ENCODE peak calls at places on chromosomes 3 and 15, in nine cellular contexts. One of them, this sample, is unnamed.

GRCh38 chr15:89777821-89778380 is 1.8 kb downstream of the MESP2 start:
- DNase-seq in RPMI8226: no peak
- DNase-seq in activated T-cell treated with anti-CD3 and anti-CD28 coated beads, Interleukin-2, amount 50 U/mL, for 4 hours: no peak
- DNase-seq in left colon: no peak
- DNase-seq in upper lobe of right lung: no peak
- DNase-seq in stimulated activated CD8-positive, alpha-beta memory T cell treated with anti-CD3 and anti-CD28 coated beads, Interleukin-15, amount 100 ng/mL, for 24 hours: no peak
- DNase-seq in midbrain: peak; percentile 28
- DNase-seq in spleen: peak; percentile 69
- DNase-seq in lower lobe of right lung: no peak
- DNase-seq in this sample: no peak

GRCh38 chr3:77467702-77468407 is 428.0 kb downstream of the ROBO2 start:
- DNase-seq in left colon: no peak
- DNase-seq in lower lobe of right lung: no peak
- DNase-seq in spleen: no peak
- DNase-seq in upper lobe of right lung: no peak
- DNase-seq in RPMI8226: no peak
- DNase-seq in activated T-cell treated with anti-CD3 and anti-CD28 coated beads, Interleukin-2, amount 50 U/mL, for 4 hours: no peak
- DNase-seq in stimulated activated CD8-positive, alpha-beta memory T cell treated with anti-CD3 and anti-CD28 coated beads, Interleukin-15, amount 100 ng/mL, for 24 hours: no peak
- DNase-seq in midbrain: no peak
- DNase-seq in this sample: no peak

GRCh38 chr3:175885196-175885766 is 1026.1 kb downstream of the NAALADL2 start:
- DNase-seq in upper lobe of right lung: no peak
- DNase-seq in lower lobe of right lung: no peak
- DNase-seq in midbrain: no peak
- DNase-seq in RPMI8226: no peak
- DNase-seq in activated T-cell treated with anti-CD3 and anti-CD28 coated beads, Interleukin-2, amount 50 U/mL, for 4 hours: no peak
- DNase-seq in left colon: no peak
- DNase-seq in stimulated activated CD8-positive, alpha-beta memory T cell treated with anti-CD3 and anti-CD28 coated beads, Interleukin-15, amount 100 ng/mL, for 24 hours: no peak
- DNase-seq in spleen: no peak
- DNase-seq in this sample: no peak

GRCh38 chr3:112303811-112304325 is 9.9 kb upstream of the SLC9C1 start:
- DNase-seq in stimulated activated CD8-positive, alpha-beta memory T cell treated with anti-CD3 and anti-CD28 coated beads, Interleukin-15, amount 100 ng/mL, for 24 hours: no peak
- DNase-seq in spleen: no peak
- DNase-seq in lower lobe of right lung: no peak
- DNase-seq in upper lobe of right lung: no peak
- DNase-seq in midbrain: peak; percentile 68
- DNase-seq in RPMI8226: no peak
- DNase-seq in left colon: no peak
- DNase-seq in activated T-cell treated with anti-CD3 and anti-CD28 coated beads, Interleukin-2, amount 50 U/mL, for 4 hours: no peak
- DNase-seq in this sample: no peak

GRCh38 chr15:58513681-58514336 is 82.0 kb downstream of the LIPC start:
- DNase-seq in upper lobe of right lung: no peak
- DNase-seq in activated T-cell treated with anti-CD3 and anti-CD28 coated beads, Interleukin-2, amount 50 U/mL, for 4 hours: no peak
- DNase-seq in midbrain: no peak
- DNase-seq in stimulated activated CD8-positive, alpha-beta memory T cell treated with anti-CD3 and anti-CD28 coated beads, Interleukin-15, amount 100 ng/mL, for 24 hours: no peak
- DNase-seq in RPMI8226: peak; percentile 22
- DNase-seq in left colon: no peak
- DNase-seq in spleen: no peak
- DNase-seq in lower lobe of right lung: no peak
- DNase-seq in this sample: no peak

GRCh38 chr15:77023576-77024272 is 28.8 kb downstream of the PSTPIP1 start:
- DNase-seq in midbrain: no peak
- DNase-seq in RPMI8226: no peak
- DNase-seq in lower lobe of right lung: no peak
- DNase-seq in spleen: peak; percentile 71
- DNase-seq in stimulated activated CD8-positive, alpha-beta memory T cell treated with anti-CD3 and anti-CD28 coated beads, Interleukin-15, amount 100 ng/mL, for 24 hours: no peak
- DNase-seq in activated T-cell treated with anti-CD3 and anti-CD28 coated beads, Interleukin-2, amount 50 U/mL, for 4 hours: no peak
- DNase-seq in upper lobe of right lung: peak; percentile 63
- DNase-seq in left colon: no peak
- DNase-seq in this sample: no peak

GRCh38 chr15:95826831-95827230 is 503.7 kb upstream of the NR2F2 start:
- DNase-seq in upper lobe of right lung: no peak
- DNase-seq in midbrain: no peak
- DNase-seq in spleen: no peak
- DNase-seq in RPMI8226: no peak
- DNase-seq in lower lobe of right lung: no peak
- DNase-seq in stimulated activated CD8-positive, alpha-beta memory T cell treated with anti-CD3 and anti-CD28 coated beads, Interleukin-15, amount 100 ng/mL, for 24 hours: no peak
- DNase-seq in activated T-cell treated with anti-CD3 and anti-CD28 coated beads, Interleukin-2, amount 50 U/mL, for 4 hours: no peak
- DNase-seq in left colon: no peak
- DNase-seq in this sample: no peak

GRCh38 chr3:161913786-161914389 is 417.3 kb downstream of the OTOL1 start:
- DNase-seq in activated T-cell treated with anti-CD3 and anti-CD28 coated beads, Interleukin-2, amount 50 U/mL, for 4 hours: no peak
- DNase-seq in upper lobe of right lung: no peak
- DNase-seq in left colon: no peak
- DNase-seq in lower lobe of right lung: no peak
- DNase-seq in spleen: no peak
- DNase-seq in stimulated activated CD8-positive, alpha-beta memory T cell treated with anti-CD3 and anti-CD28 coated beads, Interleukin-15, amount 100 ng/mL, for 24 hours: no peak
- DNase-seq in midbrain: no peak
- DNase-seq in RPMI8226: no peak
- DNase-seq in this sample: no peak

GRCh38 chr15:101152914-101153313 is 98.9 kb downstream of the CHSY1 start:
- DNase-seq in upper lobe of right lung: no peak
- DNase-seq in stimulated activated CD8-positive, alpha-beta memory T cell treated with anti-CD3 and anti-CD28 coated beads, Interleukin-15, amount 100 ng/mL, for 24 hours: no peak
- DNase-seq in lower lobe of right lung: peak; percentile 50
- DNase-seq in RPMI8226: peak; percentile 53
- DNase-seq in left colon: no peak
- DNase-seq in activated T-cell treated with anti-CD3 and anti-CD28 coated beads, Interleukin-2, amount 50 U/mL, for 4 hours: no peak
- DNase-seq in spleen: no peak
- DNase-seq in midbrain: no peak
- DNase-seq in this sample: no peak

GRCh38 chr3:197231326-197231725 is 67.1 kb downstream of the DLG1 start:
- DNase-seq in left colon: no peak
- DNase-seq in activated T-cell treated with anti-CD3 and anti-CD28 coated beads, Interleukin-2, amount 50 U/mL, for 4 hours: no peak
- DNase-seq in lower lobe of right lung: no peak
- DNase-seq in RPMI8226: no peak
- DNase-seq in spleen: no peak
- DNase-seq in stimulated activated CD8-positive, alpha-beta memory T cell treated with anti-CD3 and anti-CD28 coated beads, Interleukin-15, amount 100 ng/mL, for 24 hours: no peak
- DNase-seq in upper lobe of right lung: no peak
- DNase-seq in midbrain: no peak
- DNase-seq in this sample: no peak

GRCh38 chr3:183188895-183189462 is 26.4 kb upstream of the LAMP3 start:
- DNase-seq in activated T-cell treated with anti-CD3 and anti-CD28 coated beads, Interleukin-2, amount 50 U/mL, for 4 hours: peak; percentile 28
- DNase-seq in lower lobe of right lung: peak; percentile 64
- DNase-seq in RPMI8226: peak; percentile 59
- DNase-seq in midbrain: peak; percentile 30
- DNase-seq in upper lobe of right lung: no peak
- DNase-seq in spleen: no peak
- DNase-seq in stimulated activated CD8-positive, alpha-beta memory T cell treated with anti-CD3 and anti-CD28 coated beads, Interleukin-15, amount 100 ng/mL, for 24 hours: no peak
- DNase-seq in left colon: peak; percentile 60
- DNase-seq in this sample: no peak

GRCh38 chr15:100713163-100713867 is 110.9 kb downstream of the ASB7 start:
- DNase-seq in stimulated activated CD8-positive, alpha-beta memory T cell treated with anti-CD3 and anti-CD28 coated beads, Interleukin-15, amount 100 ng/mL, for 24 hours: no peak
- DNase-seq in lower lobe of right lung: no peak
- DNase-seq in activated T-cell treated with anti-CD3 and anti-CD28 coated beads, Interleukin-2, amount 50 U/mL, for 4 hours: no peak
- DNase-seq in RPMI8226: no peak
- DNase-seq in left colon: no peak
- DNase-seq in upper lobe of right lung: no peak
- DNase-seq in midbrain: no peak
- DNase-seq in spleen: peak; percentile 57
- DNase-seq in this sample: no peak

GRCh38 chr15:67843571-67844387 is 3.9 kb upstream of the RNU6-1 start:
- DNase-seq in left colon: no peak
- DNase-seq in spleen: no peak
- DNase-seq in lower lobe of right lung: no peak
- DNase-seq in upper lobe of right lung: no peak
- DNase-seq in RPMI8226: no peak
- DNase-seq in midbrain: no peak
- DNase-seq in activated T-cell treated with anti-CD3 and anti-CD28 coated beads, Interleukin-2, amount 50 U/mL, for 4 hours: no peak
- DNase-seq in stimulated activated CD8-positive, alpha-beta memory T cell treated with anti-CD3 and anti-CD28 coated beads, Interleukin-15, amount 100 ng/mL, for 24 hours: no peak
- DNase-seq in this sample: no peak

GRCh38 chr3:143306419-143306818 is 186.8 kb downstream of the CHST2 start:
- DNase-seq in midbrain: no peak
- DNase-seq in left colon: peak; percentile 74
- DNase-seq in lower lobe of right lung: no peak
- DNase-seq in activated T-cell treated with anti-CD3 and anti-CD28 coated beads, Interleukin-2, amount 50 U/mL, for 4 hours: no peak
- DNase-seq in stimulated activated CD8-positive, alpha-beta memory T cell treated with anti-CD3 and anti-CD28 coated beads, Interleukin-15, amount 100 ng/mL, for 24 hours: no peak
- DNase-seq in upper lobe of right lung: no peak
- DNase-seq in spleen: no peak
- DNase-seq in RPMI8226: no peak
- DNase-seq in this sample: no peak

GRCh38 chr3:48194446-48195071 is 6.3 kb upstream of the CDC25A start:
- DNase-seq in lower lobe of right lung: peak; percentile 59
- DNase-seq in spleen: no peak
- DNase-seq in upper lobe of right lung: peak; percentile 73
- DNase-seq in stimulated activated CD8-positive, alpha-beta memory T cell treated with anti-CD3 and anti-CD28 coated beads, Interleukin-15, amount 100 ng/mL, for 24 hours: no peak
- DNase-seq in left colon: peak; percentile 68
- DNase-seq in RPMI8226: peak; percentile 28
- DNase-seq in midbrain: peak; percentile 53
- DNase-seq in activated T-cell treated with anti-CD3 and anti-CD28 coated beads, Interleukin-2, amount 50 U/mL, for 4 hours: no peak
- DNase-seq in this sample: peak; percentile 12

GRCh38 chr15:68479870-68480269 is 47.9 kb upstream of the ITGA11 start:
- DNase-seq in stimulated activated CD8-positive, alpha-beta memory T cell treated with anti-CD3 and anti-CD28 coated beads, Interleukin-15, amount 100 ng/mL, for 24 hours: no peak
- DNase-seq in left colon: no peak
- DNase-seq in RPMI8226: no peak
- DNase-seq in spleen: no peak
- DNase-seq in upper lobe of right lung: no peak
- DNase-seq in activated T-cell treated with anti-CD3 and anti-CD28 coated beads, Interleukin-2, amount 50 U/mL, for 4 hours: no peak
- DNase-seq in lower lobe of right lung: no peak
- DNase-seq in midbrain: no peak
- DNase-seq in this sample: no peak

GRCh38 chr3:153273767-153274443 is 111.9 kb downstream of the RAP2B start:
- DNase-seq in activated T-cell treated with anti-CD3 and anti-CD28 coated beads, Interleukin-2, amount 50 U/mL, for 4 hours: no peak
- DNase-seq in RPMI8226: no peak
- DNase-seq in midbrain: no peak
- DNase-seq in stimulated activated CD8-positive, alpha-beta memory T cell treated with anti-CD3 and anti-CD28 coated beads, Interleukin-15, amount 100 ng/mL, for 24 hours: no peak
- DNase-seq in left colon: no peak
- DNase-seq in upper lobe of right lung: no peak
- DNase-seq in spleen: no peak
- DNase-seq in lower lobe of right lung: no peak
- DNase-seq in this sample: no peak

GRCh38 chr3:59127071-59127470 is 77.2 kb upstream of the CFAP20DC start:
- DNase-seq in activated T-cell treated with anti-CD3 and anti-CD28 coated beads, Interleukin-2, amount 50 U/mL, for 4 hours: no peak
- DNase-seq in RPMI8226: no peak
- DNase-seq in left colon: no peak
- DNase-seq in upper lobe of right lung: no peak
- DNase-seq in lower lobe of right lung: no peak
- DNase-seq in spleen: no peak
- DNase-seq in midbrain: no peak
- DNase-seq in stimulated activated CD8-positive, alpha-beta memory T cell treated with anti-CD3 and anti-CD28 coated beads, Interleukin-15, amount 100 ng/mL, for 24 hours: no peak
- DNase-seq in this sample: no peak

GRCh38 chr15:27701956-27702355 is 397.2 kb downstream of the OCA2 start:
- DNase-seq in upper lobe of right lung: no peak
- DNase-seq in activated T-cell treated with anti-CD3 and anti-CD28 coated beads, Interleukin-2, amount 50 U/mL, for 4 hours: no peak
- DNase-seq in lower lobe of right lung: no peak
- DNase-seq in midbrain: no peak
- DNase-seq in RPMI8226: no peak
- DNase-seq in spleen: no peak
- DNase-seq in left colon: no peak
- DNase-seq in stimulated activated CD8-positive, alpha-beta memory T cell treated with anti-CD3 and anti-CD28 coated beads, Interleukin-15, amount 100 ng/mL, for 24 hours: no peak
- DNase-seq in this sample: no peak

GRCh38 chr3:140365872-140366697 is 311.8 kb upstream of the TRIM42 start:
- DNase-seq in upper lobe of right lung: no peak
- DNase-seq in RPMI8226: no peak
- DNase-seq in midbrain: peak; percentile 1
- DNase-seq in left colon: no peak
- DNase-seq in lower lobe of right lung: no peak
- DNase-seq in stimulated activated CD8-positive, alpha-beta memory T cell treated with anti-CD3 and anti-CD28 coated beads, Interleukin-15, amount 100 ng/mL, for 24 hours: no peak
- DNase-seq in activated T-cell treated with anti-CD3 and anti-CD28 coated beads, Interleukin-2, amount 50 U/mL, for 4 hours: no peak
- DNase-seq in spleen: no peak
- DNase-seq in this sample: no peak

GRCh38 chr3:105853801-105854432 is 14.9 kb downstream of the CBLB start:
- DNase-seq in left colon: no peak
- DNase-seq in midbrain: no peak
- DNase-seq in activated T-cell treated with anti-CD3 and anti-CD28 coated beads, Interleukin-2, amount 50 U/mL, for 4 hours: no peak
- DNase-seq in upper lobe of right lung: no peak
- DNase-seq in stimulated activated CD8-positive, alpha-beta memory T cell treated with anti-CD3 and anti-CD28 coated beads, Interleukin-15, amount 100 ng/mL, for 24 hours: no peak
- DNase-seq in spleen: peak; percentile 88
- DNase-seq in RPMI8226: peak; percentile 26
- DNase-seq in lower lobe of right lung: no peak
- DNase-seq in this sample: no peak

GRCh38 chr3:46059432-46059831 is 32.1 kb upstream of the XCR1 start:
- DNase-seq in lower lobe of right lung: no peak
- DNase-seq in upper lobe of right lung: no peak
- DNase-seq in spleen: no peak
- DNase-seq in left colon: no peak
- DNase-seq in stimulated activated CD8-positive, alpha-beta memory T cell treated with anti-CD3 and anti-CD28 coated beads, Interleukin-15, amount 100 ng/mL, for 24 hours: no peak
- DNase-seq in midbrain: peak; percentile 13
- DNase-seq in RPMI8226: peak; percentile 36
- DNase-seq in activated T-cell treated with anti-CD3 and anti-CD28 coated beads, Interleukin-2, amount 50 U/mL, for 4 hours: no peak
- DNase-seq in this sample: no peak

GRCh38 chr3:58058654-58059263 is 50.5 kb downstream of the FLNB start:
- DNase-seq in upper lobe of right lung: no peak
- DNase-seq in RPMI8226: no peak
- DNase-seq in left colon: no peak
- DNase-seq in stimulated activated CD8-positive, alpha-beta memory T cell treated with anti-CD3 and anti-CD28 coated beads, Interleukin-15, amount 100 ng/mL, for 24 hours: no peak
- DNase-seq in activated T-cell treated with anti-CD3 and anti-CD28 coated beads, Interleukin-2, amount 50 U/mL, for 4 hours: no peak
- DNase-seq in midbrain: no peak
- DNase-seq in spleen: no peak
- DNase-seq in lower lobe of right lung: no peak
- DNase-seq in this sample: no peak

GRCh38 chr3:15728766-15729165 is 69.0 kb downstream of the ANKRD28 start:
- DNase-seq in RPMI8226: no peak
- DNase-seq in activated T-cell treated with anti-CD3 and anti-CD28 coated beads, Interleukin-2, amount 50 U/mL, for 4 hours: no peak
- DNase-seq in upper lobe of right lung: no peak
- DNase-seq in lower lobe of right lung: no peak
- DNase-seq in midbrain: no peak
- DNase-seq in stimulated activated CD8-positive, alpha-beta memory T cell treated with anti-CD3 and anti-CD28 coated beads, Interleukin-15, amount 100 ng/mL, for 24 hours: no peak
- DNase-seq in left colon: no peak
- DNase-seq in spleen: no peak
- DNase-seq in this sample: no peak

GRCh38 chr15:24986653-24987052 is 31.9 kb downstream of the SNRPN start:
- DNase-seq in spleen: no peak
- DNase-seq in left colon: no peak
- DNase-seq in midbrain: no peak
- DNase-seq in upper lobe of right lung: no peak
- DNase-seq in activated T-cell treated with anti-CD3 and anti-CD28 coated beads, Interleukin-2, amount 50 U/mL, for 4 hours: no peak
- DNase-seq in lower lobe of right lung: no peak
- DNase-seq in RPMI8226: no peak
- DNase-seq in stimulated activated CD8-positive, alpha-beta memory T cell treated with anti-CD3 and anti-CD28 coated beads, Interleukin-15, amount 100 ng/mL, for 24 hours: no peak
- DNase-seq in this sample: no peak

GRCh38 chr15:26051771-26052685 is 188.9 kb upstream of the ATP10A start:
- DNase-seq in lower lobe of right lung: no peak
- DNase-seq in midbrain: no peak
- DNase-seq in upper lobe of right lung: no peak
- DNase-seq in spleen: no peak
- DNase-seq in stimulated activated CD8-positive, alpha-beta memory T cell treated with anti-CD3 and anti-CD28 coated beads, Interleukin-15, amount 100 ng/mL, for 24 hours: no peak
- DNase-seq in RPMI8226: no peak
- DNase-seq in left colon: peak; percentile 6
- DNase-seq in activated T-cell treated with anti-CD3 and anti-CD28 coated beads, Interleukin-2, amount 50 U/mL, for 4 hours: no peak
- DNase-seq in this sample: no peak

GRCh38 chr3:152961323-152961722 is 126.4 kb downstream of the P2RY1 start:
- DNase-seq in RPMI8226: peak; percentile 19
- DNase-seq in activated T-cell treated with anti-CD3 and anti-CD28 coated beads, Interleukin-2, amount 50 U/mL, for 4 hours: no peak
- DNase-seq in lower lobe of right lung: no peak
- DNase-seq in spleen: no peak
- DNase-seq in midbrain: no peak
- DNase-seq in left colon: no peak
- DNase-seq in upper lobe of right lung: no peak
- DNase-seq in stimulated activated CD8-positive, alpha-beta memory T cell treated with anti-CD3 and anti-CD28 coated beads, Interleukin-15, amount 100 ng/mL, for 24 hours: no peak
- DNase-seq in this sample: no peak

GRCh38 chr15:35912196-35912595 is 366.2 kb upstream of the DPH6 start:
- DNase-seq in lower lobe of right lung: no peak
- DNase-seq in activated T-cell treated with anti-CD3 and anti-CD28 coated beads, Interleukin-2, amount 50 U/mL, for 4 hours: no peak
- DNase-seq in midbrain: peak; percentile 15
- DNase-seq in spleen: no peak
- DNase-seq in left colon: no peak
- DNase-seq in RPMI8226: no peak
- DNase-seq in stimulated activated CD8-positive, alpha-beta memory T cell treated with anti-CD3 and anti-CD28 coated beads, Interleukin-15, amount 100 ng/mL, for 24 hours: no peak
- DNase-seq in upper lobe of right lung: no peak
- DNase-seq in this sample: no peak

GRCh38 chr3:43231276-43232000 is 54.9 kb upstream of the SNRK start:
- DNase-seq in stimulated activated CD8-positive, alpha-beta memory T cell treated with anti-CD3 and anti-CD28 coated beads, Interleukin-15, amount 100 ng/mL, for 24 hours: no peak
- DNase-seq in upper lobe of right lung: no peak
- DNase-seq in lower lobe of right lung: no peak
- DNase-seq in spleen: no peak
- DNase-seq in midbrain: no peak
- DNase-seq in left colon: no peak
- DNase-seq in RPMI8226: no peak
- DNase-seq in activated T-cell treated with anti-CD3 and anti-CD28 coated beads, Interleukin-2, amount 50 U/mL, for 4 hours: no peak
- DNase-seq in this sample: no peak

GRCh38 chr3:77372634-77373346 is 332.9 kb downstream of the ROBO2 start:
- DNase-seq in midbrain: no peak
- DNase-seq in stimulated activated CD8-positive, alpha-beta memory T cell treated with anti-CD3 and anti-CD28 coated beads, Interleukin-15, amount 100 ng/mL, for 24 hours: no peak
- DNase-seq in activated T-cell treated with anti-CD3 and anti-CD28 coated beads, Interleukin-2, amount 50 U/mL, for 4 hours: no peak
- DNase-seq in lower lobe of right lung: no peak
- DNase-seq in RPMI8226: no peak
- DNase-seq in left colon: no peak
- DNase-seq in upper lobe of right lung: no peak
- DNase-seq in spleen: no peak
- DNase-seq in this sample: no peak

GRCh38 chr15:101694261-101694660 is 30.0 kb downstream of the TARS3 start:
- DNase-seq in spleen: no peak
- DNase-seq in left colon: no peak
- DNase-seq in lower lobe of right lung: no peak
- DNase-seq in activated T-cell treated with anti-CD3 and anti-CD28 coated beads, Interleukin-2, amount 50 U/mL, for 4 hours: no peak
- DNase-seq in upper lobe of right lung: no peak
- DNase-seq in midbrain: no peak
- DNase-seq in RPMI8226: no peak
- DNase-seq in stimulated activated CD8-positive, alpha-beta memory T cell treated with anti-CD3 and anti-CD28 coated beads, Interleukin-15, amount 100 ng/mL, for 24 hours: no peak
- DNase-seq in this sample: no peak